ENCODE peak calls at places on chromosomes 1 and 21, in five cellular contexts. One of them, this sample, is unnamed.
A peak's percentile ranks its signal among the peaks of the same experiment; 100 is the strongest.

GRCh38 chr1:248849152-248849551 is 9.7 kb downstream of the ZNF692 start:
- DNase-seq in ELF-1: no peak
- DNase-seq in kidney tubule cell: no peak
- DNase-seq in iPS DF 6.9: no peak
- DNase-seq in left ventricle myocardium inferior: no peak
- DNase-seq in this sample: no peak

GRCh38 chr1:206094024-206094423 is 23.2 kb downstream of the AVPR1B start:
- DNase-seq in ELF-1: no peak
- DNase-seq in kidney tubule cell: no peak
- DNase-seq in iPS DF 6.9: no peak
- DNase-seq in left ventricle myocardium inferior: no peak
- DNase-seq in this sample: no peak

GRCh38 chr21:31524140-31524539 is 135.4 kb upstream of the SOD1 start:
- DNase-seq in ELF-1: peak; percentile 89
- DNase-seq in kidney tubule cell: no peak
- DNase-seq in iPS DF 6.9: no peak
- DNase-seq in left ventricle myocardium inferior: no peak
- DNase-seq in this sample: no peak

GRCh38 chr1:41838266-41838665 is 80.5 kb downstream of the HIVEP3 start:
- DNase-seq in ELF-1: no peak
- DNase-seq in kidney tubule cell: no peak
- DNase-seq in iPS DF 6.9: no peak
- DNase-seq in left ventricle myocardium inferior: no peak
- DNase-seq in this sample: no peak

GRCh38 chr1:245283001-245283400 is 128.2 kb downstream of the KIF26B start:
- DNase-seq in ELF-1: peak; percentile 60
- DNase-seq in kidney tubule cell: no peak
- DNase-seq in iPS DF 6.9: no peak
- DNase-seq in left ventricle myocardium inferior: no peak
- DNase-seq in this sample: no peak

GRCh38 chr1:175075572-175076568 is 8.2 kb downstream of the TNN start:
- DNase-seq in ELF-1: peak; percentile 19
- DNase-seq in kidney tubule cell: no peak
- DNase-seq in iPS DF 6.9: no peak
- DNase-seq in left ventricle myocardium inferior: no peak
- DNase-seq in this sample: no peak

GRCh38 chr1:1758692-1759455 is 19.4 kb downstream of the NADK start:
- DNase-seq in ELF-1: peak; percentile 46
- DNase-seq in kidney tubule cell: peak; percentile 94
- DNase-seq in iPS DF 6.9: no peak
- DNase-seq in left ventricle myocardium inferior: peak; percentile 58
- DNase-seq in this sample: no peak

GRCh38 chr1:17851075-17851474 is 95.9 kb downstream of the ACTL8 start:
- DNase-seq in ELF-1: no peak
- DNase-seq in kidney tubule cell: no peak
- DNase-seq in iPS DF 6.9: no peak
- DNase-seq in left ventricle myocardium inferior: no peak
- DNase-seq in this sample: no peak

GRCh38 chr21:30468912-30469812 is 11.0 kb downstream of the KRTAP19-1 start:
- DNase-seq in ELF-1: no peak
- DNase-seq in kidney tubule cell: no peak
- DNase-seq in iPS DF 6.9: no peak
- DNase-seq in left ventricle myocardium inferior: no peak
- DNase-seq in this sample: no peak

GRCh38 chr1:231612393-231613089 is 14.0 kb upstream of the DISC1 start:
- DNase-seq in ELF-1: no peak
- DNase-seq in kidney tubule cell: no peak
- DNase-seq in iPS DF 6.9: no peak
- DNase-seq in left ventricle myocardium inferior: no peak
- DNase-seq in this sample: peak; percentile 77

GRCh38 chr1:216356945-216357344 is 66.3 kb downstream of the USH2A start:
- DNase-seq in ELF-1: no peak
- DNase-seq in kidney tubule cell: no peak
- DNase-seq in iPS DF 6.9: no peak
- DNase-seq in left ventricle myocardium inferior: no peak
- DNase-seq in this sample: no peak

GRCh38 chr1:89633745-89634625 is 1.1 kb downstream of the LRRC8C start:
- DNase-seq in ELF-1: peak; percentile 23
- DNase-seq in kidney tubule cell: peak; percentile 34
- DNase-seq in iPS DF 6.9: no peak
- DNase-seq in left ventricle myocardium inferior: no peak
- DNase-seq in this sample: no peak

GRCh38 chr1:100921110-100921706 is 25.3 kb downstream of the SLC30A7 start:
- DNase-seq in ELF-1: no peak
- DNase-seq in kidney tubule cell: peak; percentile 56
- DNase-seq in iPS DF 6.9: no peak
- DNase-seq in left ventricle myocardium inferior: no peak
- DNase-seq in this sample: peak; percentile 60

GRCh38 chr1:44354268-44354839 is 703 bp downstream of the ERI3 start:
- DNase-seq in ELF-1: peak; percentile 30
- DNase-seq in kidney tubule cell: no peak
- DNase-seq in iPS DF 6.9: no peak
- DNase-seq in left ventricle myocardium inferior: no peak
- DNase-seq in this sample: no peak

GRCh38 chr1:157878059-157878458 is 36.5 kb upstream of the CD5L start:
- DNase-seq in ELF-1: peak; percentile 5
- DNase-seq in kidney tubule cell: peak; percentile 60
- DNase-seq in iPS DF 6.9: peak; percentile 22
- DNase-seq in left ventricle myocardium inferior: no peak
- DNase-seq in this sample: no peak

GRCh38 chr1:38656741-38657140 is 202.8 kb downstream of the RRAGC start:
- DNase-seq in ELF-1: no peak
- DNase-seq in kidney tubule cell: no peak
- DNase-seq in iPS DF 6.9: no peak
- DNase-seq in left ventricle myocardium inferior: no peak
- DNase-seq in this sample: no peak

GRCh38 chr1:41713557-41714327 is 205.0 kb downstream of the HIVEP3 start:
- DNase-seq in ELF-1: peak; percentile 26
- DNase-seq in kidney tubule cell: peak; percentile 87
- DNase-seq in iPS DF 6.9: no peak
- DNase-seq in left ventricle myocardium inferior: no peak
- DNase-seq in this sample: no peak

GRCh38 chr21:36461918-36462486 is 17.9 kb downstream of the CLDN14 start:
- DNase-seq in ELF-1: peak; percentile 47
- DNase-seq in kidney tubule cell: peak; percentile 91
- DNase-seq in iPS DF 6.9: no peak
- DNase-seq in left ventricle myocardium inferior: no peak
- DNase-seq in this sample: no peak

GRCh38 chr1:101002551-101002950 is 23.0 kb downstream of the DPH5 start:
- DNase-seq in ELF-1: peak; percentile 54
- DNase-seq in kidney tubule cell: peak; percentile 74
- DNase-seq in iPS DF 6.9: no peak
- DNase-seq in left ventricle myocardium inferior: no peak
- DNase-seq in this sample: no peak

GRCh38 chr1:43704838-43705237 is 2.5 kb upstream of the ST3GAL3 start:
- DNase-seq in ELF-1: no peak
- DNase-seq in kidney tubule cell: no peak
- DNase-seq in iPS DF 6.9: no peak
- DNase-seq in left ventricle myocardium inferior: no peak
- DNase-seq in this sample: no peak

GRCh38 chr1:167221126-167221803 is 579 bp downstream of the POU2F1 start:
- DNase-seq in ELF-1: no peak
- DNase-seq in kidney tubule cell: peak; percentile 44
- DNase-seq in iPS DF 6.9: no peak
- DNase-seq in left ventricle myocardium inferior: peak; percentile 38
- DNase-seq in this sample: peak; percentile 60

GRCh38 chr1:161494069-161494735 is 11.1 kb upstream of the FCGR2A start:
- DNase-seq in ELF-1: no peak
- DNase-seq in kidney tubule cell: no peak
- DNase-seq in iPS DF 6.9: no peak
- DNase-seq in left ventricle myocardium inferior: no peak
- DNase-seq in this sample: no peak

GRCh38 chr1:89527256-89527655 is 2.6 kb downstream of the LRRC8B start:
- DNase-seq in ELF-1: no peak
- DNase-seq in kidney tubule cell: no peak
- DNase-seq in iPS DF 6.9: no peak
- DNase-seq in left ventricle myocardium inferior: no peak
- DNase-seq in this sample: no peak

GRCh38 chr1:155081472-155082300 is 3.0 kb downstream of the EFNA3 start:
- DNase-seq in ELF-1: peak; percentile 53
- DNase-seq in kidney tubule cell: no peak
- DNase-seq in iPS DF 6.9: no peak
- DNase-seq in left ventricle myocardium inferior: no peak
- DNase-seq in this sample: no peak

GRCh38 chr1:58932820-58933598 is 149.2 kb upstream of the JUN start:
- DNase-seq in ELF-1: no peak
- DNase-seq in kidney tubule cell: peak; percentile 98
- DNase-seq in iPS DF 6.9: no peak
- DNase-seq in left ventricle myocardium inferior: no peak
- DNase-seq in this sample: no peak